ENCODE peak calls at places on chromosomes 3 and 15, in six cellular contexts. Q is SK-MEL-5; P is stimulated activated CD4-positive, alpha-beta T cell treated with anti-CD3 and anti-CD28 coated beads, Interleukin-1b, Interleukin-23, amount 100 ng/mL, for 4 hours; V is Caki2; B is activated CD4-positive, alpha-beta T cell treated with anti-CD3 and anti-CD28 coated beads for 36 hours; W is mucosa of gallbladder. S is an unnamed sample.

GRCh38 chr3:126618021-126618420 is 36.9 kb downstream of the TXNRD3 start:
- DNase-seq in V (no peak), Q (no peak), B (no peak), W (no peak), P (no peak), S (no peak)

GRCh38 chr3:66110840-66111239 is 72.1 kb upstream of the MAGI1 start:
- DNase-seq in W (peak; percentile 19), V (no peak), Q (peak; percentile 22), P (no peak), B (no peak), S (no peak)

GRCh38 chr3:112090899-112091586 is 4.9 kb downstream of the C3orf52 start:
- DNase-seq in P (no peak), B (no peak), Q (no peak), V (no peak), W (no peak), S (no peak)

GRCh38 chr3:42780892-42781700 is 8.0 kb upstream of the CCDC13 start:
- DNase-seq in W (peak; percentile 31), B (peak; percentile 29), V (peak; percentile 39), P (no peak), Q (peak; percentile 76), S (peak; percentile 46)

GRCh38 chr15:75235051-75235673 is 23.0 kb upstream of the GOLGA6C start:
- DNase-seq in P (no peak), B (no peak), Q (no peak), V (no peak), W (no peak), S (no peak)

GRCh38 chr3:185936814-185937688 is 763 bp downstream of the TRA2B start:
- DNase-seq in P (peak; percentile 81), W (peak; percentile 89), Q (peak; percentile 87), V (peak; percentile 86), B (peak; percentile 94), S (peak; percentile 87)

GRCh38 chr15:73346735-73347312 is 21.9 kb downstream of the HCN4 start:
- DNase-seq in V (peak; percentile 46), W (peak; percentile 74), Q (peak; percentile 25), B (peak; percentile 80), P (peak; percentile 55), S (peak; percentile 59)

GRCh38 chr3:144229973-144230372 is 258.4 kb downstream of the DIPK2A start:
- DNase-seq in B (no peak), V (no peak), W (no peak), P (no peak), Q (no peak), S (no peak)

GRCh38 chr3:156483961-156484787 is 70.7 kb downstream of the SSR3 start:
- DNase-seq in P (no peak), W (peak; percentile 23), Q (peak; percentile 41), V (peak; percentile 39), B (peak; percentile 63), S (no peak)

GRCh38 chr3:126481808-126482502 is 6.3 kb upstream of the ZXDC start:
- DNase-seq in Q (no peak), W (no peak), P (no peak), B (no peak), V (no peak), S (no peak)

GRCh38 chr3:10753964-10754363 is 62.1 kb upstream of the SLC6A11 start:
- DNase-seq in W (peak; percentile 33), V (peak; percentile 33), Q (peak; percentile 24), P (peak; percentile 34), B (peak; percentile 75), S (peak; percentile 41)

GRCh38 chr3:73094951-73095350 is 33.5 kb downstream of the EBLN2 start:
- DNase-seq in B (no peak), V (no peak), Q (peak; percentile 40), W (no peak), P (no peak), S (no peak)

GRCh38 chr15:22941179-22941578 is 39.0 kb downstream of the CYFIP1 start:
- DNase-seq in Q (no peak), V (no peak), P (no peak), W (no peak), B (no peak), S (no peak)

GRCh38 chr3:13577181-13578121 is 28.5 kb downstream of the FBLN2 start:
- DNase-seq in P (no peak), Q (no peak), B (no peak), W (no peak), V (no peak), S (no peak)

GRCh38 chr3:157333551-157333991 is 103.1 kb upstream of the PTX3 start:
- DNase-seq in B (no peak), Q (no peak), P (no peak), W (no peak), V (no peak), S (no peak)

GRCh38 chr3:79326642-79327041 is 441.2 kb downstream of the ROBO1 start:
- DNase-seq in W (no peak), P (no peak), Q (no peak), V (no peak), B (no peak), S (no peak)

GRCh38 chr3:165800970-165801369 is 36.3 kb downstream of the BCHE start:
- DNase-seq in V (peak; percentile 26), P (no peak), W (no peak), B (no peak), Q (peak; percentile 64), S (no peak)

GRCh38 chr3:154766765-154767503 is 313.2 kb upstream of the MME start:
- DNase-seq in W (no peak), P (no peak), Q (no peak), B (no peak), V (no peak), S (no peak)

GRCh38 chr3:30458781-30459180 is 147.6 kb upstream of the TGFBR2 start:
- DNase-seq in B (no peak), P (no peak), V (no peak), W (no peak), Q (no peak), S (no peak)

GRCh38 chr3:61927332-61927731 is 366.0 kb downstream of the PTPRG start:
- DNase-seq in Q (no peak), V (no peak), P (no peak), B (no peak), W (peak; percentile 59), S (no peak)

GRCh38 chr15:71189723-71190122 is 74.5 kb downstream of the THSD4 start:
- DNase-seq in P (no peak), B (no peak), W (no peak), Q (no peak), V (no peak), S (no peak)

GRCh38 chr3:189041482-189042090 is 130.2 kb upstream of the TPRG1 start:
- DNase-seq in Q (peak; percentile 85), W (peak; percentile 29), V (peak; percentile 37), B (peak; percentile 87), P (peak; percentile 52), S (peak; percentile 51)

GRCh38 chr3:29454326-29454725 is 173.5 kb downstream of the RBMS3 start:
- DNase-seq in P (no peak), B (no peak), W (no peak), V (no peak), Q (peak; percentile 98), S (no peak)

GRCh38 chr3:39261726-39262125 is 18.1 kb downstream of the CX3CR1 start:
- DNase-seq in V (no peak), Q (no peak), W (no peak), P (no peak), B (no peak), S (no peak)